ENCODE peak calls at places on chromosomes 13 and 19, in nine cellular contexts. O, I, X, C, K, P, G, Y and H are unnamed samples.
A peak's percentile ranks its signal among the peaks of the same experiment; 100 is the strongest.

GRCh38 chr13:98405690-98406344 is 171.1 kb downstream of the STK24 start:
- DNase-seq in O (no peak), I (no peak), Y (no peak), G (no peak), P (no peak), C (no peak), X (peak; percentile 5), K (no peak), H (no peak)

GRCh38 chr13:41494202-41494601 is 36.9 kb downstream of the RGCC start:
- DNase-seq in Y (no peak), G (no peak), I (no peak), C (no peak), X (no peak), P (no peak), O (no peak), K (no peak), H (no peak)

GRCh38 chr19:37691881-37692504 is 27.6 kb downstream of the ZNF607 start:
- DNase-seq in Y (peak; percentile 90), O (peak; percentile 63), P (peak; percentile 84), K (peak; percentile 7), I (peak; percentile 84), X (peak; percentile 87), C (no peak), G (peak; percentile 61), H (peak; percentile 93)

GRCh38 chr19:45153339-45154063 is 7.3 kb downstream of the NKPD1 start:
- DNase-seq in Y (no peak), P (peak; percentile 36), O (peak; percentile 47), C (no peak), K (no peak), I (peak; percentile 62), G (no peak), X (no peak), H (peak; percentile 90)

GRCh38 chr13:76991432-76991795 is 467 bp upstream of the CLN5 start:
- DNase-seq in C (no peak), I (peak; percentile 9), X (no peak), P (peak; percentile 54), G (no peak), Y (peak; percentile 67), O (peak; percentile 42), K (peak; percentile 35), H (no peak)

GRCh38 chr13:73578251-73578875 is 519.6 kb downstream of the KLF5 start:
- DNase-seq in K (no peak), O (no peak), I (no peak), Y (no peak), C (no peak), X (no peak), G (no peak), P (no peak), H (no peak)

GRCh38 chr19:41541990-41542584 is 33.9 kb upstream of the CEACAM21 start:
- DNase-seq in G (peak; percentile 67), K (no peak), I (no peak), C (peak; percentile 73), Y (peak; percentile 70), X (peak; percentile 31), P (peak; percentile 74), O (peak; percentile 73), H (peak; percentile 80)

GRCh38 chr13:41978007-41978406 is 17.1 kb upstream of the VWA8 start:
- DNase-seq in P (no peak), X (no peak), K (no peak), Y (no peak), O (no peak), C (no peak), I (no peak), G (no peak), H (no peak)

GRCh38 chr13:109743706-109744453 is 42.5 kb downstream of the IRS2 start:
- DNase-seq in C (peak; percentile 64), O (no peak), K (no peak), G (no peak), I (peak; percentile 46), Y (no peak), X (no peak), P (peak; percentile 56), H (no peak)

GRCh38 chr19:18699403-18700054 is 16.0 kb downstream of the CRTC1 start:
- DNase-seq in I (no peak), P (peak; percentile 42), Y (no peak), O (no peak), G (no peak), X (no peak), C (no peak), K (no peak), H (peak; percentile 45)

GRCh38 chr13:95660981-95661581 is 15.9 kb upstream of the DNAJC3 start:
- DNase-seq in P (no peak), G (no peak), I (no peak), Y (no peak), X (peak; percentile 51), C (peak; percentile 42), O (no peak), K (no peak), H (no peak)

GRCh38 chr13:111216166-111216960 is 101.3 kb downstream of the ARHGEF7 start:
- DNase-seq in O (peak; percentile 39), C (peak; percentile 20), Y (no peak), K (no peak), P (peak; percentile 38), I (peak; percentile 36), X (peak; percentile 29), G (peak; percentile 51), H (peak; percentile 47)

GRCh38 chr19:19747357-19748220 is 14.7 kb upstream of the ZNF14 start:
- DNase-seq in O (peak; percentile 20), P (no peak), G (no peak), I (no peak), C (no peak), Y (no peak), X (no peak), K (no peak), H (peak; percentile 34)

GRCh38 chr13:110554946-110555345 is 6.6 kb downstream of the RAB20 start:
- DNase-seq in O (no peak), Y (peak; percentile 48), K (no peak), P (no peak), X (no peak), G (no peak), I (no peak), C (no peak), H (no peak)

GRCh38 chr19:33686687-33687541 is 65.2 kb downstream of the CHST8 start:
- DNase-seq in X (no peak), O (no peak), P (no peak), K (no peak), C (no peak), Y (no peak), G (no peak), I (no peak), H (peak; percentile 53)

DNA sequence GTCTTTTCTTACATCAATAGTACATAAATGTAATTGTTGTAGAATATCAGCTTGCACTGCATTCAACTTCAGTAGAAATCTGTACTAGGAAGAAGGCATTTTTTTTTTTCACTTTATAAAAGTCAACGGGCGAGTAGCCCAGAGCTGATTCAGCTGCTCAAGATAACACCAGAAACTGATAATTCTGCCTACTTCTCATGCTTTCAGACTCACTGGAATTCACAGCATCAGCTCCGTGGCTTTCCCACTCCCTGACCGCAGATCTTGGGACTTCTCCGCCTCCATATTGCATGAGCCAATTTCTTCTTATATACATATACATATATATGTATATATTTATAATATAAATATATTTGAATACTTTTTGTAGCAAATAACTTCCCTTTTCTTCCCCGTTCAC is 263.1 kb upstream of the RXFP2 start:
- DNase-seq in X (no peak), O (no peak), G (no peak), I (no peak), K (no peak), C (no peak), Y (no peak), P (no peak), H (no peak)
- TF ChIP-seq EP300 in X (no peak), O (no peak), G (no peak), I (no peak), K (no peak), C (no peak), Y (no peak), P (no peak), H (no peak)

DNA sequence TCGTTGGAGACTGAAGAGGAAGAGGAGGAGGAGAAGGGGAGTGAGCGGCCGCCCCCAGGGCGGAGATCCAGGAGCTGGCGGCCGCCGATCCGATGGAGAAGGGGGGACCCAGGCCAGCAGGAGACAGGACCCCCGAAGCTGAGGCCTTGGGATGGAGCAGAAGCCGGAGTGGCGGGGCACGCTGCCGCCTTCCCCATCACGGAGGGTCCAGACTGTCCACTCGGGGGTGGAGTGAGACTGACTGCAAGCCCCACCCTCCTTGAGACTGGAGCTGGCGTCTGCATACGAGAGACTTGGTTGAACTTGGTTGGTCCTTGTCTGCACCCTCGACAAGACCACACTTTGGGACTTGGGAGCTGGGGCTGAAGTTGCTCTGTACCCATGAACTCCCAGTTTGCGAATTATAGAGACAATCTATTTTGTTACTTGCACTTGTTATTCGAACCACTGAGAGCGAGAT is 1.8 kb downstream of the GADD45B start:
- DNase-seq in K (no peak), O (no peak), G (no peak), Y (peak; percentile 81), C (peak; percentile 63), X (no peak), I (no peak), P (peak; percentile 54), H (peak; percentile 60)
- TF ChIP-seq CTCF in K (no peak), O (no peak), G (no peak), Y (no peak), C (no peak), X (no peak), I (no peak), P (no peak), H (no peak)

DNA sequence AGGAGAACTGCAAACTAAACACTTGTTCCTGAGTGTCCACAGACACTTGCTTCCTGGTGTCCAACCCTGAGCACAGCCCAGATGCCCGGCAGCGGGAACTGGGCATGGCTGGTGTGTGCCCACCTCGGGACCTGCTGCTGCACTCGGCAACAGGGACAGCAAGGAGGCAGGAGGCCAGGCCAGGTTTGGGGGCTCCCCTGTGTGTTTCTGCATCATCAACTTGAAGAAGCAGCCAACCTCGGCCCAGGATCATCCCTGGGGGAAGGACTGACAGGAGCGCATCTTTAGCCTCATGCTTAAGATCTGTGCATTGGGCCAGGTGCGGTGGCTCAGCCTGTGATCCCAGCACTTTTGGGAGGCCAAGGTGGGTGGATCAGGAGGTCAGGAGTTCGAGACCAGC is 35.1 kb upstream of the LDLR start:
- DNase-seq in C (no peak), K (no peak), G (no peak), P (no peak), X (no peak), Y (no peak), O (no peak), I (no peak), H (no peak)
- H3K4me1 ChIP-seq in C (peaks cover 14% of the 10 kb centered on the region), K (peaks cover 24% of the 10 kb centered on the region), G (no peaks in the 10 kb centered on the region), P (no peaks in the 10 kb centered on the region), X (peaks cover 10% of the 10 kb centered on the region), Y (no peaks in the 10 kb centered on the region), O (peaks cover 10% of the 10 kb centered on the region), I (no peaks in the 10 kb centered on the region), H (peaks cover 6% of the 10 kb centered on the region)

DNA sequence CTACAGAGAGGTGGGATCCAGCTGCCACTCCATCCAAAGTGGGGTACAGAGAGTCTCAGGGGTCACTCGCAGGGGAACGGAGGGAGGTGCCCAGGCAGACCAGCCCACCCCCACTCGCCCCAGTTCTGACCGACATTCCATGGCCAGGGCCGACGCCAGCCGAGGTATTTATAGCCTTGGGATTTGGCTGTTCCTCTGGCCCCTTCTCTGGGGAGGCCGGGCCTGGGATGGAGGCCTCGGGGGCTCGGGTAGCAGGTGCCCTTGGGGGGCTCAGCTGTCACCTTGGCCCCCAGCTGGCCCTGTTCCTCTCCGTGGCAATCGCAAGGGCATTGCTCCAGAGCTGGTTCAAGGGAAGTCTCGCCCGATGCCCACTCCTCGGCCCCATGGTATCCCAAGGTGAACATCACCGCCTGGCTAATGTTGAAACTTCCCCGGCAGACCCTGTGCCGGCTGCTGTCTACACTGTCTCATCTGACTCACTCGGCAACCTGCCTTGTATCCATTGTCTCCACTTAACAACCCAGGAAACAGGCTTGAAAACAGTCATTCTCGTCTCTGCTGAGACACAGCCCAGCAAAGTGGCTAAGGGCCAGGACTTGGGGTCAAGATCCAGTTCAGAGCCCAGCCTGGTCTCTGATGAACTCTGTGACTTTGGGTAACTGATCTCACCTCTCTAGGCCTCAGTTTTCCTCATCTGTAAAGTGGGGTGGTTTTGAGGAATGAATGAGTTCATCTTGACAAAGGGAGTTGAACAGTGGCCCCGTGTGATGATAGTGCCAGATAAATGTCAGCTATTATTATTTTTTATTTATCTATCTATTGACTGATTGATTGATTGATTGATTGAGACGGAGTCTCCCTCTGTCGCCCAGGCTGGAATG is 9.7 kb downstream of the PRKACA start:
- DNase-seq in C (peak; percentile 52), G (no peak), K (no peak), O (no peak), X (no peak), Y (no peak), P (no peak), I (peak; percentile 47), H (no peak)
- TF ChIP-seq EP300 in C (no peak), G (no peak), K (no peak), O (no peak), X (no peak), Y (no peak), P (no peak), I (no peak), H (no peak)